ENCODE peak calls at places on chromosomes 2 and 18, in four cellular contexts. One of them, this sample, is unnamed.

GRCh38 chr2:166494140-166494544 is at the start of gene SCN7A:
- ATAC-seq in omental fat pad: peak; percentile 37
- ATAC-seq in heart left ventricle: peak; percentile 94
- ATAC-seq in Right ventricle myocardium inferior: peak; percentile 96
- ATAC-seq in this sample: peak; percentile 90

GRCh38 chr18:24868331-24868730 is 407.9 kb downstream of the HRH4 start:
- ATAC-seq in omental fat pad: no peak
- ATAC-seq in Right ventricle myocardium inferior: no peak
- ATAC-seq in heart left ventricle: no peak
- ATAC-seq in this sample: no peak

GRCh38 chr18:53458944-53459580 is 765.4 kb downstream of the MBD2 start:
- ATAC-seq in heart left ventricle: peak; percentile 39
- ATAC-seq in Right ventricle myocardium inferior: peak; percentile 63
- ATAC-seq in omental fat pad: no peak
- ATAC-seq in this sample: no peak

GRCh38 chr18:22930089-22930713 is 2.9 kb upstream of the RBBP8 start:
- ATAC-seq in heart left ventricle: peak; percentile 39
- ATAC-seq in Right ventricle myocardium inferior: no peak
- ATAC-seq in omental fat pad: no peak
- ATAC-seq in this sample: no peak

GRCh38 chr2:191866675-191867506 is 20.0 kb upstream of the CAVIN2 start:
- ATAC-seq in omental fat pad: peak; percentile 94
- ATAC-seq in heart left ventricle: peak; percentile 91
- ATAC-seq in Right ventricle myocardium inferior: peak; percentile 88
- ATAC-seq in this sample: peak; percentile 93

GRCh38 chr2:25514043-25514627 is 159.2 kb downstream of the DTNB start:
- ATAC-seq in omental fat pad: no peak
- ATAC-seq in Right ventricle myocardium inferior: no peak
- ATAC-seq in heart left ventricle: no peak
- ATAC-seq in this sample: no peak

GRCh38 chr18:77360315-77361186 is 110.9 kb downstream of the GALR1 start:
- ATAC-seq in Right ventricle myocardium inferior: no peak
- ATAC-seq in heart left ventricle: no peak
- ATAC-seq in omental fat pad: no peak
- ATAC-seq in this sample: no peak

GRCh38 chr2:69380072-69380917 is 6.7 kb downstream of the GFPT1 start:
- ATAC-seq in omental fat pad: no peak
- ATAC-seq in heart left ventricle: no peak
- ATAC-seq in Right ventricle myocardium inferior: no peak
- ATAC-seq in this sample: no peak

GRCh38 chr2:239519081-239519920 is 118.5 kb upstream of the HDAC4 start:
- ATAC-seq in Right ventricle myocardium inferior: no peak
- ATAC-seq in heart left ventricle: peak; percentile 68
- ATAC-seq in omental fat pad: no peak
- ATAC-seq in this sample: no peak

GRCh38 chr2:164887434-164888112 is 46.0 kb upstream of the COBLL1 start:
- ATAC-seq in Right ventricle myocardium inferior: no peak
- ATAC-seq in omental fat pad: no peak
- ATAC-seq in heart left ventricle: no peak
- ATAC-seq in this sample: no peak

GRCh38 chr2:199955007-199955338 is 318 bp downstream of the TYW5 start:
- ATAC-seq in omental fat pad: peak; percentile 65
- ATAC-seq in heart left ventricle: peak; percentile 48
- ATAC-seq in Right ventricle myocardium inferior: peak; percentile 37
- ATAC-seq in this sample: peak; percentile 38

GRCh38 chr18:23550898-23551297 is 35.4 kb downstream of the NPC1 start:
- ATAC-seq in Right ventricle myocardium inferior: no peak
- ATAC-seq in heart left ventricle: no peak
- ATAC-seq in omental fat pad: no peak
- ATAC-seq in this sample: no peak

GRCh38 chr2:163800889-163801498 is 65.2 kb upstream of the FIGN start:
- ATAC-seq in heart left ventricle: no peak
- ATAC-seq in omental fat pad: no peak
- ATAC-seq in Right ventricle myocardium inferior: no peak
- ATAC-seq in this sample: no peak

GRCh38 chr2:70657246-70657645 is 103.6 kb upstream of the TGFA start:
- ATAC-seq in omental fat pad: no peak
- ATAC-seq in Right ventricle myocardium inferior: no peak
- ATAC-seq in heart left ventricle: no peak
- ATAC-seq in this sample: no peak

GRCh38 chr2:10285578-10286198 is 17.0 kb upstream of the HPCAL1 start:
- ATAC-seq in Right ventricle myocardium inferior: peak; percentile 92
- ATAC-seq in heart left ventricle: peak; percentile 88
- ATAC-seq in omental fat pad: peak; percentile 67
- ATAC-seq in this sample: peak; percentile 88

GRCh38 chr18:1930291-1931270 is 640.7 kb downstream of the METTL4 start:
- ATAC-seq in heart left ventricle: no peak
- ATAC-seq in omental fat pad: no peak
- ATAC-seq in Right ventricle myocardium inferior: no peak
- ATAC-seq in this sample: no peak

GRCh38 chr2:148666555-148666954 is 22.0 kb downstream of the EPC2 start:
- ATAC-seq in Right ventricle myocardium inferior: no peak
- ATAC-seq in omental fat pad: no peak
- ATAC-seq in heart left ventricle: no peak
- ATAC-seq in this sample: no peak

GRCh38 chr2:143254108-143254507 is 124.9 kb downstream of the ARHGAP15 start:
- ATAC-seq in heart left ventricle: no peak
- ATAC-seq in omental fat pad: no peak
- ATAC-seq in Right ventricle myocardium inferior: no peak
- ATAC-seq in this sample: no peak

GRCh38 chr2:105678346-105678745 is 66.4 kb upstream of the NCK2 start:
- ATAC-seq in Right ventricle myocardium inferior: no peak
- ATAC-seq in omental fat pad: no peak
- ATAC-seq in heart left ventricle: no peak
- ATAC-seq in this sample: no peak

GRCh38 chr2:48849770-48850169 is 94.2 kb upstream of the LHCGR start:
- ATAC-seq in heart left ventricle: no peak
- ATAC-seq in omental fat pad: no peak
- ATAC-seq in Right ventricle myocardium inferior: no peak
- ATAC-seq in this sample: no peak

GRCh38 chr2:62320657-62321357 is 124.9 kb downstream of the B3GNT2 start:
- ATAC-seq in heart left ventricle: no peak
- ATAC-seq in omental fat pad: no peak
- ATAC-seq in Right ventricle myocardium inferior: no peak
- ATAC-seq in this sample: no peak

GRCh38 chr2:3460161-3460560 is 59.2 kb downstream of the ADI1 start:
- ATAC-seq in heart left ventricle: peak; percentile 46
- ATAC-seq in Right ventricle myocardium inferior: peak; percentile 55
- ATAC-seq in omental fat pad: no peak
- ATAC-seq in this sample: no peak

GRCh38 chr2:206368933-206369569 is 74.3 kb upstream of the ADAM23 start:
- ATAC-seq in heart left ventricle: peak; percentile 67
- ATAC-seq in Right ventricle myocardium inferior: no peak
- ATAC-seq in omental fat pad: no peak
- ATAC-seq in this sample: no peak

GRCh38 chr2:223055836-223056235 is 3.8 kb downstream of the KCNE4 start:
- ATAC-seq in Right ventricle myocardium inferior: no peak
- ATAC-seq in omental fat pad: no peak
- ATAC-seq in heart left ventricle: peak; percentile 38
- ATAC-seq in this sample: no peak

GRCh38 chr18:40993363-40993762 is 961.7 kb upstream of the PIK3C3 start:
- ATAC-seq in omental fat pad: no peak
- ATAC-seq in heart left ventricle: no peak
- ATAC-seq in Right ventricle myocardium inferior: no peak
- ATAC-seq in this sample: no peak

GRCh38 chr2:101119431-101119830 is 31.8 kb downstream of the TBC1D8 start:
- ATAC-seq in omental fat pad: no peak
- ATAC-seq in heart left ventricle: peak; percentile 60
- ATAC-seq in Right ventricle myocardium inferior: no peak
- ATAC-seq in this sample: peak; percentile 29

GRCh38 chr2:19505199-19506136 is 147.0 kb upstream of the OSR1 start:
- ATAC-seq in omental fat pad: no peak
- ATAC-seq in heart left ventricle: no peak
- ATAC-seq in Right ventricle myocardium inferior: no peak
- ATAC-seq in this sample: no peak

GRCh38 chr2:105038383-105039061 is 653 bp downstream of the MRPS9 start:
- ATAC-seq in Right ventricle myocardium inferior: no peak
- ATAC-seq in omental fat pad: no peak
- ATAC-seq in heart left ventricle: peak; percentile 12
- ATAC-seq in this sample: no peak

GRCh38 chr2:173966274-173967098 is 1.3 kb upstream of the SP3 start:
- ATAC-seq in heart left ventricle: no peak
- ATAC-seq in omental fat pad: no peak
- ATAC-seq in Right ventricle myocardium inferior: no peak
- ATAC-seq in this sample: no peak

GRCh38 chr2:188256420-188256819 is 35.3 kb upstream of the GULP1 start:
- ATAC-seq in omental fat pad: no peak
- ATAC-seq in Right ventricle myocardium inferior: no peak
- ATAC-seq in heart left ventricle: no peak
- ATAC-seq in this sample: no peak

This sample was measured in gastroesophageal sphincter.